ENCODE peak calls at places on chromosomes 5 and 9, in six cellular contexts. G is CD8-positive, alpha-beta T cell; E is fibroblast of lung; Z is spleen; A is ascending aorta; L is left ventricle myocardium inferior. R is an unnamed sample.

GRCh38 chr9:35859310-35859994 is 10.7 kb downstream of the OR13J1 start:
- DNase-seq in G (no peak), E (peak), Z (no peak), A (no peak), L (no peak), R (no peak)

GRCh38 chr5:14006823-14007510 is 62.5 kb upstream of the DNAH5 start:
- DNase-seq in G (no peak), E (no peak), Z (no peak), A (no peak), L (no peak), R (no peak)

GRCh38 chr5:126234563-126235195 is 188.5 kb upstream of the GRAMD2B start:
- DNase-seq in G (no peak), E (peak), Z (no peak), A (no peak), L (no peak), R (no peak)

GRCh38 chr9:114289106-114289505 is 33.8 kb upstream of the ORM1 start:
- DNase-seq in G (no peak), E (no peak), Z (peak), A (peak), L (peak), R (no peak)

GRCh38 chr5:10018670-10019069 is 231.0 kb downstream of the ATPSCKMT start:
- DNase-seq in G (no peak), E (peak), Z (no peak), A (no peak), L (no peak), R (no peak)

GRCh38 chr5:20446121-20446520 is 458.1 kb upstream of the CDH18 start:
- DNase-seq in G (no peak), E (no peak), Z (no peak), A (no peak), L (no peak), R (no peak)

GRCh38 chr9:122001491-122002201 is 91.5 kb downstream of the TTLL11 start:
- DNase-seq in G (no peak), E (no peak), Z (no peak), A (no peak), L (peak), R (no peak)

GRCh38 chr5:75362474-75362975 is 25.5 kb downstream of the HMGCR start:
- DNase-seq in G (no peak), E (no peak), Z (no peak), A (no peak), L (no peak), R (no peak)

GRCh38 chr9:4081549-4081895 is 218.3 kb downstream of the GLIS3 start:
- DNase-seq in G (no peak), E (peak), Z (no peak), A (no peak), L (no peak), R (no peak)

GRCh38 chr5:67149933-67150523 is 46.6 kb downstream of the CD180 start:
- DNase-seq in G (no peak), E (peak), Z (no peak), A (no peak), L (no peak), R (no peak)

GRCh38 chr5:156474251-156474650 is 147.3 kb downstream of the SGCD start:
- DNase-seq in G (no peak), E (peak), Z (no peak), A (peak), L (peak), R (no peak)

GRCh38 chr9:127705577-127706215 is 1.1 kb upstream of the CFAP157 start:
- DNase-seq in G (no peak), E (no peak), Z (no peak), A (no peak), L (no peak), R (no peak)

GRCh38 chr9:35112257-35113020 is 3.2 kb downstream of the ATOSB start:
- DNase-seq in G (no peak), E (peak), Z (no peak), A (peak), L (no peak), R (no peak)

GRCh38 chr9:122053951-122054350 is 39.2 kb downstream of the TTLL11 start:
- DNase-seq in G (no peak), E (peak), Z (no peak), A (no peak), L (no peak), R (no peak)

GRCh38 chr5:111668713-111669112 is 88.3 kb downstream of the NREP start:
- DNase-seq in G (no peak), E (no peak), Z (no peak), A (no peak), L (no peak), R (no peak)

GRCh38 chr5:130974284-130974683 is 190.8 kb downstream of the HINT1 start:
- DNase-seq in G (no peak), E (no peak), Z (no peak), A (no peak), L (no peak), R (no peak)

GRCh38 chr5:148951612-148952011 is 111.2 kb downstream of the SH3TC2 start:
- DNase-seq in G (no peak), E (no peak), Z (no peak), A (no peak), L (no peak), R (no peak)

GRCh38 chr5:126973193-126973592 is 57.2 kb downstream of the MARCHF3 start:
- DNase-seq in G (no peak), E (no peak), Z (peak), A (no peak), L (no peak), R (no peak)

GRCh38 chr9:81694541-81694940 is 5.2 kb upstream of the TLE1 start:
- DNase-seq in G (no peak), E (peak), Z (no peak), A (no peak), L (no peak), R (no peak)
- H3K4me3 ChIP-seq in G (no peak), E (no peak), Z (no peak), A (peak), L (peak), R (no peak)

GRCh38 chr9:37430841-37431597 is 8.5 kb downstream of the GRHPR start:
- DNase-seq in G (no peak), E (no peak), Z (no peak), A (no peak), L (no peak), R (no peak)
- TF ChIP-seq CTCF in G (no peak), E (no peak), Z (no peak), A (no peak), L (no peak), R (no peak)

GRCh38 chr9:94514722-94515121 is 40.2 kb upstream of the PCAT7 start:
- DNase-seq in G (no peak), E (no peak), Z (no peak), A (no peak), L (no peak), R (no peak)
- H3K27ac ChIP-seq in G (no peak), E (no peak), Z (no peak), A (no peak), L (no peak), R (no peak)

DNA sequence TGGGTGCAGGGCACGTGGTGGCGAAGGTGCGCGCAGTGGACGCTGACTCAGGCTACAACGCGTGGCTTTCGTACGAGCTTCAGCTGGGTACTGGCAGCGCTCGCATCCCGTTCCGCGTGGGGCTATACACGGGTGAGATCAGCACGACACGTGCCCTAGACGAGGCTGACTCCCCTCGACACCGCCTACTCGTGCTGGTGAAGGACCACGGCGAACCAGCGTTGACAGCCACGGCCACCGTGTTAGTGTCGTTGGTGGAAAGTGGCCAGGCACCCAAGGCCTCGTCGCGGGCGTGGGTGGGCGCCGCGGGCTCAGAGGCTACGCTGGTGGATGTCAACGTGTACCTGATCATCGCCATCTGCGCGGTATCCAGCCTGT is 2.1 kb downstream of the PCDHA2 start:
- DNase-seq in G (no peak), E (no peak), Z (no peak), A (no peak), L (no peak), R (no peak)
- H3K4me3 ChIP-seq in G (no peak), E (no peak), Z (no peak), A (no peak), L (no peak), R (no peak)

R was measured in breast epithelium.